ENCODE peak calls at places on chromosomes 13 and 19, in seven cellular contexts. Q is nephron progenitor cell, B is NCI-H1092, M is type B pancreatic cell, V is EL, A is adrenal gland, O is NCI-H69. K is an unnamed sample.

GRCh38 chr19:3670258-3670795 is 29.9 kb downstream of the PIP5K1C start:
- DNase-seq in A (no peak), O (no peak), M (no peak), V (peak), B (no peak), Q (no peak), K (peak)

GRCh38 chr19:423691-424466 is 14.9 kb upstream of the C2CD4C start:
- DNase-seq in V (no peak), M (no peak), B (no peak), A (no peak), Q (no peak), O (no peak), K (no peak)

GRCh38 chr19:18470153-18470552 is 32.2 kb upstream of the ISYNA1 start:
- DNase-seq in M (no peak), Q (peak), B (no peak), V (no peak), O (peak), A (peak), K (no peak)

GRCh38 chr19:1744822-1745563 is 8.3 kb upstream of the ONECUT3 start:
- DNase-seq in A (no peak), O (no peak), M (no peak), B (no peak), V (no peak), Q (no peak), K (no peak)

GRCh38 chr13:93193682-93194081 is 32.9 kb upstream of the GPC6 start:
- DNase-seq in O (no peak), Q (no peak), A (no peak), V (no peak), M (no peak), B (no peak), K (no peak)

GRCh38 chr19:53659292-53659691 is 27.5 kb downstream of the DPRX start:
- DNase-seq in A (no peak), O (peak), B (no peak), M (no peak), V (peak), Q (peak), K (no peak)

GRCh38 chr19:44587863-44588752 is 25.3 kb upstream of the IGSF23 start:
- DNase-seq in M (no peak), A (no peak), Q (no peak), B (no peak), V (peak), O (peak), K (no peak)

GRCh38 chr19:17112700-17113099 is 37.1 kb downstream of the MYO9B start:
- DNase-seq in M (no peak), Q (no peak), B (no peak), O (no peak), A (no peak), V (no peak), K (no peak)

GRCh38 chr13:71477735-71478134 is 389.3 kb downstream of the DACH1 start:
- DNase-seq in Q (no peak), B (no peak), A (no peak), V (no peak), M (no peak), O (peak), K (no peak)

GRCh38 chr13:108272333-108272732 is 2.8 kb downstream of the TNFSF13B start:
- DNase-seq in A (no peak), Q (no peak), B (no peak), V (peak), O (no peak), M (no peak), K (no peak)

GRCh38 chr13:100392709-100393630 is 195.6 kb downstream of the GGACT start:
- DNase-seq in A (peak), B (no peak), O (peak), V (peak), M (no peak), Q (no peak), K (peak)

GRCh38 chr19:3154957-3155736 is 19.3 kb downstream of the GNA15 start:
- DNase-seq in M (no peak), B (no peak), V (peak), A (peak), O (peak), Q (no peak), K (peak)

GRCh38 chr19:3545669-3546034 is 6.7 kb downstream of the TEKTIP1 start:
- DNase-seq in O (no peak), M (no peak), V (no peak), Q (no peak), B (no peak), A (no peak), K (no peak)

GRCh38 chr19:3603121-3603841 is 3.4 kb downstream of the TBXA2R start:
- DNase-seq in M (no peak), A (peak), V (peak), O (peak), Q (peak), B (no peak), K (peak)

GRCh38 chr13:109465151-109465550 is 321.2 kb downstream of the IRS2 start:
- DNase-seq in B (no peak), A (no peak), V (no peak), Q (no peak), M (no peak), O (no peak), K (no peak)